ENCODE peak calls at places on chromosomes 3 and 15, in five cellular contexts. One of them, this sample, is unnamed.

GRCh38 chr3:29274667-29275066 is 6.2 kb upstream of the RBMS3 start:
- DNase-seq in spleen: no peak
- DNase-seq in K562: no peak
- DNase-seq in testis: no peak
- DNase-seq in ovary: no peak
- DNase-seq in this sample: no peak

GRCh38 chr3:58090351-58090750 is 82.1 kb downstream of the FLNB start:
- DNase-seq in testis: no peak
- DNase-seq in ovary: no peak
- DNase-seq in spleen: no peak
- DNase-seq in K562: no peak
- DNase-seq in this sample: no peak

GRCh38 chr3:33047842-33048834 is 48.8 kb downstream of the GLB1 start:
- DNase-seq in spleen: no peak
- DNase-seq in K562: no peak
- DNase-seq in ovary: no peak
- DNase-seq in testis: no peak
- DNase-seq in this sample: no peak

GRCh38 chr3:149977391-149977790 is 6.7 kb upstream of the PFN2 start:
- DNase-seq in K562: no peak
- DNase-seq in spleen: no peak
- DNase-seq in ovary: no peak
- DNase-seq in testis: no peak
- DNase-seq in this sample: no peak

GRCh38 chr3:10764314-10765051 is 51.5 kb upstream of the SLC6A11 start:
- DNase-seq in ovary: no peak
- DNase-seq in K562: no peak
- DNase-seq in spleen: no peak
- DNase-seq in testis: no peak
- DNase-seq in this sample: no peak

GRCh38 chr15:65377105-65377975 is 462 bp downstream of the IGDCC3 start:
- DNase-seq in spleen: no peak
- DNase-seq in ovary: peak
- DNase-seq in testis: no peak
- DNase-seq in K562: no peak
- DNase-seq in this sample: no peak

GRCh38 chr3:27220166-27220565 is 149.0 kb downstream of the NEK10 start:
- DNase-seq in ovary: no peak
- DNase-seq in spleen: no peak
- DNase-seq in K562: no peak
- DNase-seq in testis: no peak
- DNase-seq in this sample: no peak

GRCh38 chr15:32838820-32839219 is 121.0 kb downstream of the GREM1 start:
- DNase-seq in ovary: no peak
- DNase-seq in testis: no peak
- DNase-seq in spleen: no peak
- DNase-seq in K562: no peak
- DNase-seq in this sample: no peak

GRCh38 chr3:147355104-147355854 is 51.1 kb downstream of the ZIC4 start:
- DNase-seq in ovary: no peak
- DNase-seq in spleen: no peak
- DNase-seq in K562: no peak
- DNase-seq in testis: no peak
- DNase-seq in this sample: no peak

GRCh38 chr15:42165081-42165480 is 8.6 kb upstream of the PLA2G4F start:
- DNase-seq in ovary: no peak
- DNase-seq in K562: no peak
- DNase-seq in spleen: no peak
- DNase-seq in testis: no peak
- DNase-seq in this sample: no peak

GRCh38 chr15:44468713-44469385 is 41.4 kb downstream of the CTDSPL2 start:
- DNase-seq in K562: no peak
- DNase-seq in ovary: no peak
- DNase-seq in spleen: no peak
- DNase-seq in testis: no peak
- DNase-seq in this sample: no peak

GRCh38 chr3:69422751-69423150 is 36.9 kb upstream of the FRMD4B start:
- DNase-seq in spleen: no peak
- DNase-seq in ovary: no peak
- DNase-seq in testis: no peak
- DNase-seq in K562: no peak
- DNase-seq in this sample: no peak

GRCh38 chr3:17935217-17935616 is 192.8 kb upstream of the TBC1D5 start:
- DNase-seq in testis: no peak
- DNase-seq in K562: no peak
- DNase-seq in ovary: no peak
- DNase-seq in spleen: no peak
- DNase-seq in this sample: no peak

GRCh38 chr3:126448141-126448892 is 27.4 kb downstream of the ZXDC start:
- DNase-seq in spleen: peak
- DNase-seq in K562: no peak
- DNase-seq in ovary: peak
- DNase-seq in testis: no peak
- DNase-seq in this sample: no peak

GRCh38 chr15:57472861-57473260 is 96.6 kb downstream of the CGNL1 start:
- DNase-seq in spleen: no peak
- DNase-seq in testis: no peak
- DNase-seq in ovary: no peak
- DNase-seq in K562: no peak
- DNase-seq in this sample: no peak

GRCh38 chr15:88018865-88019626 is 237.5 kb downstream of the NTRK3 start:
- DNase-seq in testis: no peak
- DNase-seq in spleen: no peak
- DNase-seq in K562: no peak
- DNase-seq in ovary: no peak
- DNase-seq in this sample: no peak

GRCh38 chr3:108322352-108322751 is 26.0 kb downstream of the HHLA2 start:
- DNase-seq in spleen: no peak
- DNase-seq in ovary: no peak
- DNase-seq in testis: no peak
- DNase-seq in K562: no peak
- DNase-seq in this sample: no peak

GRCh38 chr3:129892857-129893615 is 475 bp downstream of the TMCC1 start:
- DNase-seq in K562: peak
- DNase-seq in testis: peak
- DNase-seq in ovary: no peak
- DNase-seq in spleen: peak
- DNase-seq in this sample: peak

GRCh38 chr15:69841046-69841828 is 256.5 kb downstream of the TLE3 start:
- DNase-seq in testis: no peak
- DNase-seq in spleen: no peak
- DNase-seq in K562: no peak
- DNase-seq in ovary: no peak
- DNase-seq in this sample: no peak

GRCh38 chr3:10408680-10409079 is 87.8 kb upstream of the SEC13 start:
- DNase-seq in testis: no peak
- DNase-seq in K562: no peak
- DNase-seq in ovary: no peak
- DNase-seq in spleen: no peak
- DNase-seq in this sample: no peak

GRCh38 chr15:82980986-82981385 is 5.0 kb upstream of the RAMAC start:
- DNase-seq in spleen: no peak
- DNase-seq in testis: no peak
- DNase-seq in ovary: no peak
- DNase-seq in K562: no peak
- DNase-seq in this sample: no peak

DNA sequence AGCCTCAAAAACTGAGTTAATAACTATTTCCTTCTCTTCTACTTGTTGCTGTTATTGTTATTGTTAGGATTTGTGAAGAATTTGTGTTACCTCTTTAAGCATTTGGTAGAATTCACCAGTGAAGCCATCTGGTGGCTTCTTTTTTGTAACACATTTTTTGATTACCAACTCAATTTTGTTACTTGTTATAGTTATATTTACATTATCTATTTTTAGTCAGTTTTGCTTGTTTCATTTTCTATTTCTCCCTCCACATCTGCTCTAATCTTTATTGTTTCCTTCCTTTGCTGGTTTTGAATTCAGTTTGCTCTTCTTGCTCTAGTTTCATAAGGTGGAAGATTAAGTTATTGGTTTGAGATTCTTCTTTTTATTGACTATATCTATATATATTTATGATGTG is 3.7 kb upstream of the SLC9C1 start:
- DNase-seq in testis: no peak
- DNase-seq in ovary: no peak
- DNase-seq in K562: no peak
- DNase-seq in spleen: no peak
- DNase-seq in this sample: no peak
- H3K4me3 ChIP-seq in testis: no peak
- H3K4me3 ChIP-seq in ovary: no peak
- H3K4me3 ChIP-seq in K562: no peak
- H3K4me3 ChIP-seq in spleen: no peak
- H3K4me3 ChIP-seq in this sample: no peak

GRCh38 chr15:49721091-49721490 is 100.2 kb downstream of the DTWD1 start:
- DNase-seq in K562: no peak
- DNase-seq in spleen: no peak
- DNase-seq in testis: no peak
- DNase-seq in ovary: no peak
- DNase-seq in this sample: no peak

GRCh38 chr15:49715701-49716100 is 94.9 kb downstream of the DTWD1 start:
- DNase-seq in testis: no peak
- DNase-seq in K562: no peak
- DNase-seq in spleen: no peak
- DNase-seq in ovary: no peak
- DNase-seq in this sample: no peak

GRCh38 chr15:49720221-49720620 is 99.4 kb downstream of the DTWD1 start:
- DNase-seq in testis: no peak
- DNase-seq in spleen: no peak
- DNase-seq in ovary: no peak
- DNase-seq in K562: no peak
- DNase-seq in this sample: no peak

GRCh38 chr15:49718234-49718633 is 97.4 kb downstream of the DTWD1 start:
- DNase-seq in K562: no peak
- DNase-seq in spleen: no peak
- DNase-seq in ovary: no peak
- DNase-seq in testis: no peak
- DNase-seq in this sample: no peak

GRCh38 chr15:49718846-49719245 is 98.0 kb downstream of the DTWD1 start:
- DNase-seq in K562: no peak
- DNase-seq in spleen: no peak
- DNase-seq in testis: no peak
- DNase-seq in ovary: no peak
- DNase-seq in this sample: no peak
- H3K27ac ChIP-seq in K562: no peak
- H3K27ac ChIP-seq in spleen: no peak
- H3K27ac ChIP-seq in testis: no peak
- H3K27ac ChIP-seq in ovary: peak
- H3K27ac ChIP-seq in this sample: peak

GRCh38 chr3:186932281-186933181 is 2.2 kb downstream of the ST6GAL1 start:
- DNase-seq in K562: no peak
- DNase-seq in testis: peak
- DNase-seq in ovary: no peak
- DNase-seq in spleen: no peak
- DNase-seq in this sample: no peak
- TF ChIP-seq POLR2A in K562: no peak
- TF ChIP-seq POLR2A in testis: no peak
- TF ChIP-seq POLR2A in ovary: no peak
- TF ChIP-seq POLR2A in spleen: no peak
- TF ChIP-seq POLR2A in this sample: no peak

DNA sequence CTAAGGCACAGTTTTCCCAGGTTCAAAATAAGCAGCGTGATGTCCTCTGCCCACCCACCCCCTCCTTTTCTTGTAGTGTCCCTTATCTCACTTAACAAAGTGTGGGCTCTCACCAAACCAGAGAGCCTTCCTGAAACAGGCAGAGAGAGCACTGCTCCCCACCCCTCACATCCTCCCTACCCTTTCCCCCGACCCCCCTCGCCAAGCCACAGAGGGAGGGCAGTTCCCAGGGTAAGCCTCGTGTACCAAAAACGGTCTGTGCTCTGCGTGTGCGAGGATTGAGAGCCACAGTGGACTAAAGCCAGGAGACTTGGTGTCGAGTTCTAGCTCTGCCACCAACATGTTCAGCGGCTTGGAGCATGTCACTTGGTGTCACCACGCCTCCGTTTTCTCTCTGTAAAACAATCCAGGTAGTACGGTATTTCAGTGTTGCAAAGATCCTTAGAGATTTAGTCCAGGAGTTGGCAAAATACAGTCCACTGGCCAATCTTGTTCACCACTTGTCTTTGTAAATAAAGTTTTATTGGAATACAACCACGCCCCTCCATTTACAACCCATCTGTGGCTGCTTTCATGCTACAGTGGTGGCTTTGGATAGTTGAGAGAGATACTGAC is 249.9 kb downstream of the OPA1 start:
- DNase-seq in ovary: no peak
- DNase-seq in spleen: no peak
- DNase-seq in K562: peak
- DNase-seq in testis: no peak
- DNase-seq in this sample: no peak
- H3K4me3 ChIP-seq in ovary: no peak
- H3K4me3 ChIP-seq in spleen: no peak
- H3K4me3 ChIP-seq in K562: peak
- H3K4me3 ChIP-seq in testis: peak
- H3K4me3 ChIP-seq in this sample: no peak

GRCh38 chr3:47007482-47008257 is 28.2 kb downstream of the NBEAL2 start:
- DNase-seq in testis: no peak
- DNase-seq in spleen: peak
- DNase-seq in K562: no peak
- DNase-seq in ovary: peak
- DNase-seq in this sample: peak

GRCh38 chr3:47010050-47010712 is 30.7 kb downstream of the NBEAL2 start:
- DNase-seq in ovary: no peak
- DNase-seq in testis: no peak
- DNase-seq in K562: no peak
- DNase-seq in spleen: peak
- DNase-seq in this sample: no peak

GRCh38 chr3:47009225-47010049 is 30.0 kb downstream of the NBEAL2 start:
- DNase-seq in testis: peak
- DNase-seq in spleen: peak
- DNase-seq in K562: no peak
- DNase-seq in ovary: peak
- DNase-seq in this sample: peak

GRCh38 chr3:47008258-47008671 is 28.8 kb downstream of the NBEAL2 start:
- DNase-seq in spleen: peak
- DNase-seq in testis: no peak
- DNase-seq in K562: no peak
- DNase-seq in ovary: peak
- DNase-seq in this sample: no peak

GRCh38 chr3:47008851-47009224 is 29.4 kb downstream of the NBEAL2 start:
- DNase-seq in ovary: no peak
- DNase-seq in K562: no peak
- DNase-seq in testis: no peak
- DNase-seq in spleen: no peak
- DNase-seq in this sample: no peak
- H3K27ac ChIP-seq in ovary: peak
- H3K27ac ChIP-seq in K562: no peak
- H3K27ac ChIP-seq in testis: peak
- H3K27ac ChIP-seq in spleen: no peak
- H3K27ac ChIP-seq in this sample: peak

GRCh38 chr15:68053997-68054657 is at the start of gene PIAS1:
- DNase-seq in ovary: peak
- DNase-seq in testis: peak
- DNase-seq in K562: peak
- DNase-seq in spleen: peak
- DNase-seq in this sample: peak
- TF ChIP-seq POLR2A in ovary: peak
- TF ChIP-seq POLR2A in testis: peak
- TF ChIP-seq POLR2A in K562: peak
- TF ChIP-seq POLR2A in spleen: no peak
- TF ChIP-seq POLR2A in this sample: peak

GRCh38 chr3:120438216-120438615 is 12.6 kb downstream of the FSTL1 start:
- DNase-seq in ovary: no peak
- DNase-seq in K562: no peak
- DNase-seq in testis: no peak
- DNase-seq in spleen: no peak
- DNase-seq in this sample: no peak
- H3K4me3 ChIP-seq in ovary: no peak
- H3K4me3 ChIP-seq in K562: no peak
- H3K4me3 ChIP-seq in testis: no peak
- H3K4me3 ChIP-seq in spleen: no peak
- H3K4me3 ChIP-seq in this sample: no peak

GRCh38 chr3:41202075-41202833 is 2.9 kb downstream of the CTNNB1 start:
- DNase-seq in K562: no peak
- DNase-seq in spleen: no peak
- DNase-seq in testis: no peak
- DNase-seq in ovary: no peak
- DNase-seq in this sample: no peak
- H3K27ac ChIP-seq in K562: no peak
- H3K27ac ChIP-seq in spleen: peak
- H3K27ac ChIP-seq in testis: peak
- H3K27ac ChIP-seq in ovary: no peak
- H3K27ac ChIP-seq in this sample: peak

This sample was measured in heart left ventricle.